ENCODE peak calls at places on chromosomes 6 and 20, in four cellular contexts. M is H1, C is heart left ventricle, S is esophagus squamous epithelium. W is an unnamed sample.

GRCh38 chr6:149895702-149896310 is 2.1 kb downstream of the RAET1E start:
- DNase-seq in M (no peak), C (peak; percentile 70), S (no peak), W (peak; percentile 88)

GRCh38 chr20:16111132-16111852 is 462.0 kb downstream of the KIF16B start:
- DNase-seq in M (no peak), C (no peak), S (no peak), W (no peak)

GRCh38 chr6:31582230-31582601 is at the start of gene LTB:
- DNase-seq in M (no peak), C (no peak), S (no peak), W (no peak)

GRCh38 chr6:121592955-121593665 is 157.7 kb downstream of the GJA1 start:
- DNase-seq in M (no peak), C (no peak), S (no peak), W (no peak)

GRCh38 chr6:152268846-152269442 is 368.2 kb downstream of the SYNE1 start:
- DNase-seq in M (no peak), C (no peak), S (no peak), W (no peak)

GRCh38 chr6:71197770-71198169 is 90.8 kb upstream of the OGFRL1 start:
- DNase-seq in M (no peak), C (no peak), S (no peak), W (no peak)

GRCh38 chr6:7146079-7146828 is 38.5 kb downstream of the RREB1 start:
- DNase-seq in M (no peak), C (peak; percentile 44), S (no peak), W (peak; percentile 61)

GRCh38 chr6:105488521-105489212 is 85.8 kb upstream of the PREP start:
- DNase-seq in M (no peak), C (peak; percentile 22), S (no peak), W (no peak)

GRCh38 chr6:137323860-137324259 is 104.7 kb upstream of the IFNGR1 start:
- DNase-seq in M (no peak), C (no peak), S (no peak), W (no peak)

GRCh38 chr20:43662943-43663655 is 3.8 kb upstream of the MYBL2 start:
- DNase-seq in M (no peak), C (no peak), S (no peak), W (no peak)

GRCh38 chr20:46215913-46216707 is 92.2 kb downstream of the CDH22 start:
- DNase-seq in M (peak; percentile 77), C (peak; percentile 20), S (no peak), W (peak; percentile 29)

GRCh38 chr6:24876496-24877465 is 59.0 kb downstream of the RIPOR2 start:
- DNase-seq in M (no peak), C (no peak), S (no peak), W (no peak)

GRCh38 chr6:14661696-14662095 is 544.1 kb downstream of the CD83 start:
- DNase-seq in M (no peak), C (no peak), S (no peak), W (no peak)

GRCh38 chr20:54254596-54254995 is 46.7 kb downstream of the PFDN4 start:
- DNase-seq in M (no peak), C (no peak), S (no peak), W (no peak)

GRCh38 chr20:35511814-35512420 is 17.5 kb downstream of the C20orf173 start:
- DNase-seq in M (no peak), C (no peak), S (no peak), W (no peak)

GRCh38 chr20:6704132-6704861 is 63.2 kb upstream of the BMP2 start:
- DNase-seq in M (no peak), C (no peak), S (no peak), W (no peak)

GRCh38 chr6:37020426-37021211 is 15.2 kb downstream of the FGD2 start:
- DNase-seq in M (no peak), C (no peak), S (no peak), W (no peak)

GRCh38 chr6:9523462-9523861 is 891.4 kb downstream of the TFAP2A start:
- DNase-seq in M (no peak), C (no peak), S (no peak), W (no peak)

GRCh38 chr6:25132934-25133333 is 146.2 kb upstream of the CARMIL1 start:
- DNase-seq in M (no peak), C (no peak), S (no peak), W (no peak)

GRCh38 chr20:23928788-23929187 is 49.2 kb upstream of the CST5 start:
- DNase-seq in M (no peak), C (no peak), S (no peak), W (no peak)

GRCh38 chr6:21381336-21381963 is 212.1 kb upstream of the SOX4 start:
- DNase-seq in M (no peak), C (no peak), S (no peak), W (no peak)

GRCh38 chr6:69888842-69889590 is 22.7 kb downstream of the COL19A1 start:
- DNase-seq in M (no peak), C (no peak), S (no peak), W (no peak)
- TF ChIP-seq POLR2A in M (no peak), C (no peak), S (no peak), W (no peak)

GRCh38 chr6:44064948-44065272 is 62.3 kb downstream of the MRPL14 start:
- DNase-seq in M (no peak), C (no peak), S (no peak), W (no peak)
- TF ChIP-seq POLR2A in M (no peak), C (no peak), S (no peak), W (no peak)

GRCh38 chr20:56411759-56412472 is at the start of gene CASS4:
- DNase-seq in M (no peak), C (peak; percentile 47), S (no peak), W (no peak)
- TF ChIP-seq POLR2A in M (no peak), C (no peak), S (no peak), W (no peak)

GRCh38 chr20:13784893-13785715 is at the start of the genes ESF1 and NDUFAF5:
- DNase-seq in M (peak; percentile 94), C (peak; percentile 93), S (peak; percentile 56), W (peak; percentile 96)
- TF ChIP-seq POLR2A in M (peak; percentile 95), C (no peak), S (no peak), W (peak; percentile 70)

GRCh38 chr6:1393641-1394283 is 4.4 kb downstream of the FOXF2 start:
- DNase-seq in M (no peak), C (no peak), S (no peak), W (no peak)

GRCh38 chr6:1392813-1393640 is 3.7 kb downstream of the FOXF2 start:
- DNase-seq in M (peak; percentile 70), C (no peak), S (no peak), W (no peak)

GRCh38 chr6:1390071-1390804 is 862 bp downstream of the FOXF2 start:
- DNase-seq in M (peak; percentile 72), C (no peak), S (no peak), W (no peak)

GRCh38 chr6:1390805-1391511 is 1.6 kb downstream of the FOXF2 start:
- DNase-seq in M (peak; percentile 69), C (no peak), S (no peak), W (no peak)

GRCh38 chr6:1391692-1392309 is 2.4 kb downstream of the FOXF2 start:
- DNase-seq in M (no peak), C (no peak), S (no peak), W (no peak)
- TF ChIP-seq POLR2A in M (no peak), C (no peak), S (no peak), W (no peak)